ENCODE peak calls at places on chromosomes 6 and 20, in four cellular contexts. P, F, Q and W are unnamed samples.

GRCh38 chr20:47360489-47361267 is 4.2 kb upstream of the ZMYND8 start:
- DNase-seq in P (peak; percentile 88), F (no peak), Q (peak; percentile 90), W (peak; percentile 94)

GRCh38 chr6:32852844-32853540 is 512 bp downstream of the TAP1 start:
- DNase-seq in P (no peak), F (no peak), Q (peak; percentile 93), W (no peak)

GRCh38 chr6:157791461-157791860 is 31.6 kb upstream of the SNX9 start:
- DNase-seq in P (no peak), F (no peak), Q (no peak), W (peak; percentile 43)

GRCh38 chr6:170480045-170480714 is 72.9 kb downstream of the PSMB1 start:
- DNase-seq in P (no peak), F (no peak), Q (no peak), W (no peak)

GRCh38 chr6:134921276-134921979 is 28.5 kb downstream of the ALDH8A1 start:
- DNase-seq in P (no peak), F (no peak), Q (no peak), W (no peak)

GRCh38 chr6:32816746-32817204 is at the start of gene HLA-DOB:
- DNase-seq in P (no peak), F (no peak), Q (no peak), W (no peak)

GRCh38 chr20:17621229-17621968 is 51.5 kb downstream of the DSTN start:
- DNase-seq in P (peak; percentile 67), F (no peak), Q (peak; percentile 51), W (peak; percentile 33)

GRCh38 chr6:144449911-144450690 is 165.0 kb downstream of the UTRN start:
- DNase-seq in P (no peak), F (no peak), Q (no peak), W (no peak)

GRCh38 chr20:15890358-15890982 is 682.8 kb downstream of the KIF16B start:
- DNase-seq in P (no peak), F (no peak), Q (no peak), W (no peak)

GRCh38 chr6:28248916-28249315 is 3.2 kb downstream of the ZKSCAN4 start:
- DNase-seq in P (no peak), F (no peak), Q (no peak), W (no peak)

GRCh38 chr20:15594296-15594695 is 979.0 kb downstream of the KIF16B start:
- DNase-seq in P (no peak), F (no peak), Q (no peak), W (no peak)

GRCh38 chr6:163951990-163952389 is 537.5 kb downstream of the QKI start:
- DNase-seq in P (no peak), F (no peak), Q (peak; percentile 33), W (no peak)

GRCh38 chr20:1225729-1226313 is at the start of gene RAD21L1:
- DNase-seq in P (peak; percentile 89), F (no peak), Q (peak; percentile 92), W (peak; percentile 81)

GRCh38 chr6:33766921-33767700 is 20.4 kb upstream of the IP6K3 start:
- DNase-seq in P (no peak), F (no peak), Q (no peak), W (no peak)

GRCh38 chr6:70133246-70133645 is 169.6 kb downstream of the COL9A1 start:
- DNase-seq in P (no peak), F (no peak), Q (no peak), W (no peak)

GRCh38 chr20:51910202-51911050 is 108.1 kb upstream of the SALL4 start:
- DNase-seq in P (no peak), F (no peak), Q (no peak), W (no peak)

GRCh38 chr20:22905667-22906066 is 129.4 kb upstream of the SSTR4 start:
- DNase-seq in P (no peak), F (no peak), Q (no peak), W (no peak)

GRCh38 chr6:110188791-110189190 is 8.6 kb downstream of the CDC40 start:
- DNase-seq in P (no peak), F (no peak), Q (no peak), W (no peak)

GRCh38 chr20:62888406-62888805 is 26.8 kb upstream of the TCFL5 start:
- DNase-seq in P (no peak), F (no peak), Q (no peak), W (no peak)

GRCh38 chr20:42483694-42484303 is 705.9 kb downstream of the PTPRT start:
- DNase-seq in P (no peak), F (no peak), Q (no peak), W (no peak)

GRCh38 chr6:160147146-160147536 is 25.5 kb downstream of the SLC22A1 start:
- DNase-seq in P (no peak), F (no peak), Q (no peak), W (no peak)

GRCh38 chr6:64301307-64302236 is 666.0 kb downstream of the PHF3 start:
- DNase-seq in P (no peak), F (no peak), Q (no peak), W (no peak)

GRCh38 chr6:138157986-138158638 is 3.6 kb upstream of the ARFGEF3 start:
- DNase-seq in P (no peak), F (no peak), Q (no peak), W (no peak)

GRCh38 chr20:31593221-31594001 is 11.7 kb upstream of the ID1 start:
- DNase-seq in P (no peak), F (no peak), Q (no peak), W (peak; percentile 54)

GRCh38 chr6:93685494-93685893 is 266.1 kb upstream of the EPHA7 start:
- DNase-seq in P (no peak), F (no peak), Q (no peak), W (no peak)

GRCh38 chr20:59125909-59126308 is 37.7 kb upstream of the ZNF831 start:
- DNase-seq in P (no peak), F (no peak), Q (no peak), W (no peak)

DNA sequence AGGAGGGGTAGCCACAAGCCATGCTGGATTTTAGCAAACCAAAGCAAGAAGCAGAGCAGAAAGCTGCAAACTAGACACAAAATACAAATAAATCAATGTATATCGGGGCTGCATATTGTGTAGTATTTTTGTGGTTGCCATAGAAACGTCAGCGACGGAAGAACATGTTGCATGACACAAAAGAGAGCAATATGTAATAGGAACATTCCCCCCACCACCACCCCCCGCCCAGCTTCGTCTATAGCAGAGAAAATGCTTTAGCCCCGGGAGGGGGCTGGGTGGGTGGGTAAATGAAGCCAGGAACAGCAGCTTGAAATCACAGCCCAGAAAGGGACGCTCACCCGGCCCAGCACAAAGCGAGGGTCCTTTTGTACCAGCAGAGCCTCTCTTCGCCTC is 507 bp downstream of the AGPAT4 start:
- DNase-seq in P (no peak), F (no peak), Q (no peak), W (no peak)
- H3K27ac ChIP-seq in P (peak overlapping the region; percentile 22), F (no peak overlapping the region), Q (peak overlapping the region; percentile 70), W (peak overlapping the region; percentile 82)

GRCh38 chr20:37827605-37828004 is 75.3 kb upstream of the VSTM2L start:
- DNase-seq in P (no peak), F (no peak), Q (no peak), W (no peak)

GRCh38 chr20:37833172-37833915 is 69.6 kb upstream of the VSTM2L start:
- DNase-seq in P (no peak), F (no peak), Q (no peak), W (no peak)

GRCh38 chr20:37823276-37823980 is 79.5 kb upstream of the VSTM2L start:
- DNase-seq in P (no peak), F (no peak), Q (no peak), W (no peak)

GRCh38 chr20:37828584-37829527 is 74.1 kb upstream of the VSTM2L start:
- DNase-seq in P (no peak), F (no peak), Q (no peak), W (no peak)
- TF ChIP-seq POLR2AphosphoS5 in P (no peak), F (no peak), Q (no peak), W (no peak)

DNA sequence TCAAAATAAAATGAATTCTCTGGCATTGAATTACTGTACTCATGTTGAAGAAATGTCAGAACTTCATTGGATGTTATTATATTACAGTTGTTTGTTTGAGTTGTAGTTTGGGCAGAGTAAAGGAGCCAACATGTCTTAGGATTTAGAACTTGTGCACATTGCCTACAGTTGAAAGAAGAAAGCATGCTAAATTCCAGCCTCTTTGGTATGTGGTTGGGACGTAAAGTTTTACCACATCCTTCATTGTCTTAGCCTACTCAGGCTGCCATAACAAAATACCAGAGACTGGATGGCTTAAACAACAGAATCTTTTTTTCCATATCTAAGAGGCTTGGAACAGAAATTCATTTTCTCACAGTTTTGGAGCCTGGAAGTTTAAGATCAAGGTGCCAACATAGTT is 42.4 kb downstream of the HFE start:
- DNase-seq in P (no peak), F (no peak), Q (no peak), W (no peak)
- H3K4me3 ChIP-seq in P (no peak overlapping the region), F (no peak overlapping the region), Q (no peak overlapping the region), W (no peak overlapping the region)

GRCh38 chr20:36760647-36761046 is 12.9 kb downstream of the DSN1 start:
- DNase-seq in P (no peak), F (no peak), Q (no peak), W (no peak)
- H3K27ac ChIP-seq in P (no peak overlapping the region), F (no peak overlapping the region), Q (no peak overlapping the region), W (no peak overlapping the region)

DNA sequence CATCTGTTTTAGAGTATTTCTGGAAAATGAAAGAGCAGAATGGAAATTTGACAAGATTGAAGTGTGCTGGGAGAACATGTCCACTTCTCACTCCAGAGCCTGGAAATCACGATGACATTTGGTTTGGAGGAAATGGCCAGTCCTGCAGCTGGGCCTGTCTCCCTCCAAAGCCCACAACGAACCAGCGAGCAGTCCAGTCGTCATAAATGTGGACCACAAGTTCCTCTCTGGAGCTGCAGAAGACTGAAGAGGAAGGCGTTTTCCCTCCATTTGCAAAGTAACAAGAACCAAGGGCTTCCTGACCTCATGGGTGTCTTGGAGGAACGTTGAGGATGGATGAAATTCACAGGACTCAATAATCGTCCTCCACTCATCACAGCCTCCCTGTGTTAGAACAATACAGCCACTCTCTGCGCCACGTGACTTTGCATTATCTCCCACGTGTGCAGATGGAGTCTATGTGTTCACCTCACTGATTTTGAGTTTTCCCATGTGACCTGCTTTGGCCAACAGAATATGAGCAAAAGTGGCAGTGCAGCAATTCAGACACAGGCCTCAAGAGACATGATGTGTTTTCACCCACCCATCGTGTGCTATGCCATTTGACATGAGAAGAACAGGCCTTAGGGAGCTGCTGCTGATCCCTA is 9.1 kb upstream of the SPATS1 start:
- DNase-seq in P (no peak), F (no peak), Q (no peak), W (no peak)
- TF ChIP-seq POLR2AphosphoS5 in P (no peak), F (no peak), Q (no peak), W (no peak)